ENCODE peak calls at places on chromosomes 16 and 17, in five cellular contexts. V is PC-9; Q is CD8-positive, alpha-beta memory T cell; U is tibial artery; P is brain microvascular endothelial cell. F is an unnamed sample. For H3K36me3, the result is how much of the 10 kb centered on the place peaks cover.

GRCh38 chr16:77962689-77963088 is 59.7 kb upstream of the CLEC3A start:
- DNase-seq in V (no peak), Q (no peak), U (no peak), P (no peak), F (no peak)

GRCh38 chr16:68200120-68200783 is 35.7 kb downstream of the ESRP2 start:
- DNase-seq in V (no peak), Q (no peak), U (no peak), P (peak), F (no peak)

GRCh38 chr17:61624951-61625350 is 33.9 kb upstream of the NACA2 start:
- DNase-seq in V (no peak), Q (no peak), U (no peak), P (no peak), F (no peak)

GRCh38 chr16:85753559-85753958 is 2.7 kb upstream of the C16orf74 start:
- DNase-seq in V (peak), Q (no peak), U (no peak), P (no peak), F (no peak)

GRCh38 chr17:42120161-42121065 is 754 bp downstream of the KAT2A start:
- DNase-seq in V (no peak), Q (no peak), U (no peak), P (no peak), F (no peak)

GRCh38 chr17:15398291-15398690 is 56.9 kb upstream of the TEKT3 start:
- DNase-seq in V (no peak), Q (no peak), U (no peak), P (no peak), F (no peak)

GRCh38 chr17:31224366-31224765 is 72.7 kb downstream of the OMG start:
- DNase-seq in V (no peak), Q (no peak), U (no peak), P (no peak), F (no peak)

GRCh38 chr17:64615025-64615677 is 47.0 kb downstream of the SMURF2 start:
- DNase-seq in V (no peak), Q (no peak), U (no peak), P (no peak), F (peak)

GRCh38 chr16:64362193-64362592 is 759.7 kb downstream of the CDH11 start:
- DNase-seq in V (no peak), Q (no peak), U (no peak), P (peak), F (no peak)

GRCh38 chr16:65312071-65312470 is 190.2 kb upstream of the CDH11 start:
- DNase-seq in V (no peak), Q (no peak), U (no peak), P (peak), F (no peak)

GRCh38 chr16:49441366-49441780 is 67.8 kb downstream of the C16orf78 start:
- DNase-seq in V (no peak), Q (peak), U (no peak), P (no peak), F (no peak)

GRCh38 chr16:86823125-86823524 is 244.8 kb downstream of the FOXL1 start:
- DNase-seq in V (no peak), Q (no peak), U (no peak), P (peak), F (no peak)

GRCh38 chr16:86918637-86919036 is 340.3 kb downstream of the FOXL1 start:
- DNase-seq in V (no peak), Q (no peak), U (no peak), P (no peak), F (no peak)

GRCh38 chr17:65850486-65850885 is 289.0 kb upstream of the AXIN2 start:
- DNase-seq in V (no peak), Q (no peak), U (no peak), P (peak), F (no peak)

GRCh38 chr17:82325286-82326180 is 8.0 kb downstream of the SECTM1 start:
- DNase-seq in V (no peak), Q (no peak), U (no peak), P (no peak), F (no peak)

GRCh38 chr16:27745348-27745747 is 195.4 kb downstream of the KATNIP start:
- DNase-seq in V (no peak), Q (no peak), U (no peak), P (peak), F (no peak)

GRCh38 chr16:31128711-31129567 is 6.6 kb downstream of the PRSS8 start:
- DNase-seq in V (peak), Q (no peak), U (no peak), P (no peak), F (no peak)

GRCh38 chr16:87297918-87298631 is 19.1 kb downstream of the C16orf95 start:
- DNase-seq in V (no peak), Q (peak), U (no peak), P (no peak), F (no peak)

GRCh38 chr16:48609453-48610023 is 442 bp downstream of the N4BP1 start:
- DNase-seq in V (no peak), Q (peak), U (peak), P (peak), F (no peak)

GRCh38 chr16:29141586-29142324 is 156.9 kb downstream of the LAT start:
- DNase-seq in V (no peak), Q (no peak), U (peak), P (no peak), F (no peak)

GRCh38 chr16:69313469-69313868 is 2.3 kb downstream of the VPS4A start:
- DNase-seq in V (no peak), Q (no peak), U (no peak), P (no peak), F (no peak)

GRCh38 chr16:69314534-69314933 is 3.4 kb downstream of the VPS4A start:
- DNase-seq in V (no peak), Q (no peak), U (no peak), P (no peak), F (no peak)

GRCh38 chr16:69318177-69318910 is 7.2 kb downstream of the VPS4A start:
- DNase-seq in V (no peak), Q (no peak), U (no peak), P (no peak), F (no peak)

GRCh38 chr16:69316595-69317034 is 5.5 kb downstream of the VPS4A start:
- DNase-seq in V (no peak), Q (no peak), U (no peak), P (no peak), F (no peak)

GRCh38 chr16:69315486-69316311 is 4.5 kb downstream of the VPS4A start:
- DNase-seq in V (no peak), Q (no peak), U (no peak), P (no peak), F (no peak)
- H3K36me3 ChIP-seq in V (under half), Q (half or more), U (half or more), P (half or more), F (under half)

GRCh38 chr16:10988164-10988803 is 43.9 kb downstream of the CLEC16A start:
- DNase-seq in V (peak), Q (no peak), U (no peak), P (no peak), F (no peak)

GRCh38 chr16:10990378-10990777 is 46.0 kb downstream of the CLEC16A start:
- DNase-seq in V (no peak), Q (no peak), U (no peak), P (no peak), F (no peak)

GRCh38 chr16:10988879-10989278 is 44.5 kb downstream of the CLEC16A start:
- DNase-seq in V (no peak), Q (no peak), U (no peak), P (no peak), F (no peak)

GRCh38 chr16:10987361-10988163 is 43.2 kb downstream of the CLEC16A start:
- DNase-seq in V (no peak), Q (no peak), U (no peak), P (no peak), F (no peak)

GRCh38 chr16:10989494-10989893 is 45.1 kb downstream of the CLEC16A start:
- DNase-seq in V (no peak), Q (no peak), U (no peak), P (no peak), F (no peak)
- H3K36me3 ChIP-seq in V (under half), Q (under half), U (under half), P (under half), F (under half)

GRCh38 chr17:68527314-68527713 is 15.1 kb downstream of the PRKAR1A start:
- DNase-seq in V (no peak), Q (no peak), U (no peak), P (no peak), F (no peak)
- H3K36me3 ChIP-seq in V (half or more), Q (half or more), U (half or more), P (half or more), F (under half)

DNA sequence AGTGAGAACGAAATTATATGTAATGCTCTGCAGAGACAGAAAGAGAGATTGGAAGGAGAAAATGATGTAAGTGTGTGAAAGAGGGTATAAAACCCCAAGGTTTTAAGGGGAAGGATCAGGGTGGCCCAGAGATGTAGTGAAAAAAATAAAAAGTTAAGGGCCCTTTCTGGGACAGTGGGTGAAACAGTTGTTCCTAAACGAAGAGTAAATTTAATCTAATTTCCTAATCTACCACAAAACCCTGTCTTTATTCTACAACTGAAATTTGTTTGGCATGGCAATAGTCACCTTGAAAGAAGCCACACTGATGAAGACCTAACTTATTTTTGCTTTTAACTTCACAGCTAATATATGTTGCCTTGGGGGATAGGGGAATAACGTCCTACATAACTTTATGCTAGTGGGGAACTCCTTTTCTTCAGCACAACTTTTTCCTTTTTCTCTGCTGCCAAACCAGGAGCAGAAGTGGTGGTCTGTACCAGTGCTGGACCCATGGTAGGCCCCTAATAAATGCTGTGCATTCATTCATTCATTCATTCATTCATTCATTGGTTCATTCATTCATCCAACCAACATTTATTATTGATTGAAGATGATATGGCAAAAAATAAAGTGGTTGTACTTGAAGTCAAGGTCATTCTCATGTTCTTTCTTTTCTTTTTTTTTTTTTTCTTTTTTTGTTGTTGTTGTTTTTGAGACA is 25.4 kb downstream of the CALCOCO2 start:
- DNase-seq in V (no peak), Q (no peak), U (no peak), P (no peak), F (no peak)
- H3K36me3 ChIP-seq in V (under half), Q (under half), U (half or more), P (under half), F (under half)

DNA sequence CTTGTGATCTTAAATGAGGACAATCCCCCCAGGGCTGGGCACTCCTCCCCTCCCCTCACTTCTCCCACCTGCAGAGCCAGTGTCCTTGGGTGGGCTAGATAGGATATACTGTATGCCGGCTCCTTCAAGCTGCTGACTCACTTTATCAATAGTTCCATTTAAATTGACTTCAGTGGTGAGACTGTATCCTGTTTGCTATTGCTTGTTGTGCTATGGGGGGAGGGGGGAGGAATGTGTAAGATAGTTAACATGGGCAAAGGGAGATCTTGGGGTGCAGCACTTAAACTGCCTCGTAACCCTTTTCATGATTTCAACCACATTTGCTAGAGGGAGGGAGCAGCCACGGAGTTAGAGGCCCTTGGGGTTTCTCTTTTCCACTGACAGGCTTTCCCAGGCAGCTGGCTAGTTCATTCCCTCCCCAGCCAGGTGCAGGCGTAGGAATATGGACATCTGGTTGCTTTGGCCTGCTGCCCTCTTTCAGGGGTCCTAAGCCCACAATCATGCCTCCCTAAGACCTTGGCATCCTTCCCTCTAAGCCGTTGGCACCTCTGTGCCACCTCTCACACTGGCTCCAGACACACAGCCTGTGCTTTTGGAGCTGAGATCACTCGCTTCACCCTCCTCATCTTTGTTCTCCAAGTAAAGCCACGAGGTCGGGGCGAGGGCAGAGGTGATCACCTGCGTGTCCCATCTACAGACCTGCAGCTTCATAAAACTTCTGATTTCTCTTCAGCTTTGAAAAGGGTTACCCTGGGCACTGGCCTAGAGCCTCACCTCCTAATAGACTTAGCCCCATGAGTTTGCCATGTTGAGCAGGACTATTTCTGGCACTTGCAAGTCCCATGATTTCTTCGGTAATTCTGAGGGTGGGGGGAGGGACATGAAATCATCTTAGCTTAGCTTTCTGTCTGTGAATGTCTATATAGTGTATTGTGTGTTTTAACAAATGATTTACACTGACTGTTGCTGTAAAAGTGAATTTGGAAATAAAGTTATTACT is 28.6 kb downstream of the STH start:
- DNase-seq in V (no peak), Q (no peak), U (no peak), P (no peak), F (no peak)
- H3K36me3 ChIP-seq in V (under half), Q (under half), U (under half), P (under half), F (under half)

GRCh38 chr17:28553000-28553505 is 629 bp upstream of the UNC119 start:
- DNase-seq in V (no peak), Q (no peak), U (no peak), P (no peak), F (no peak)

GRCh38 chr17:28555022-28555421 is 2.6 kb upstream of the UNC119 start:
- DNase-seq in V (no peak), Q (no peak), U (no peak), P (no peak), F (no peak)

GRCh38 chr17:28551421-28552186 is 820 bp downstream of the UNC119 start:
- DNase-seq in V (no peak), Q (no peak), U (no peak), P (no peak), F (no peak)

GRCh38 chr17:28552201-28552999 is at the start of gene UNC119:
- DNase-seq in V (peak), Q (peak), U (peak), P (peak), F (no peak)

GRCh38 chr17:28554565-28554964 is 2.1 kb upstream of the UNC119 start:
- DNase-seq in V (no peak), Q (no peak), U (no peak), P (no peak), F (no peak)
- H3K36me3 ChIP-seq in V (under half), Q (under half), U (half or more), P (under half), F (under half)

F was measured in BJ.